ENCODE peak calls at places on chromosomes 13 and 19, in four cellular contexts. V is fibroblast of lung, C is A549, W is H1. K is an unnamed sample.

GRCh38 chr13:33637978-33638743 is 179.8 kb upstream of the RFC3 start:
- DNase-seq in C (no peak), V (peak), W (no peak), K (no peak)

GRCh38 chr19:18469245-18470107 is 31.5 kb upstream of the ISYNA1 start:
- DNase-seq in V (peak), C (peak), W (peak), K (peak)

GRCh38 chr13:82298110-82298509 is 1584.2 kb downstream of the SLITRK1 start:
- DNase-seq in V (no peak), C (no peak), W (no peak), K (no peak)

GRCh38 chr19:16571283-16571682 is 932 bp downstream of the SLC35E1 start:
- DNase-seq in W (no peak), V (peak), C (no peak), K (peak)

GRCh38 chr19:44303976-44304568 is 753 bp downstream of the ZNF235 start:
- DNase-seq in C (peak), V (peak), W (no peak), K (peak)

GRCh38 chr19:33388817-33389573 is 15.5 kb downstream of the CEBPG start:
- DNase-seq in C (no peak), W (no peak), V (no peak), K (no peak)

GRCh38 chr19:49064768-49065611 is at the start of gene NTF4:
- DNase-seq in C (peak), W (no peak), V (peak), K (no peak)

GRCh38 chr19:53254451-53255341 is at the start of gene ZNF677:
- DNase-seq in W (peak), C (no peak), V (peak), K (no peak)

GRCh38 chr19:33358408-33358807 is 15.1 kb upstream of the CEBPG start:
- DNase-seq in C (no peak), W (no peak), V (no peak), K (no peak)

GRCh38 chr19:42275517-42275916 is 6.5 kb downstream of the CIC start:
- DNase-seq in C (no peak), W (no peak), V (no peak), K (no peak)

GRCh38 chr13:44312131-44312530 is 61.5 kb upstream of the SERP2 start:
- DNase-seq in C (no peak), V (no peak), W (no peak), K (no peak)

GRCh38 chr19:50911206-50912101 is at the start of gene KLK4:
- DNase-seq in V (no peak), W (no peak), C (no peak), K (no peak)

GRCh38 chr13:43116242-43116641 is 92.9 kb downstream of the DNAJC15 start:
- DNase-seq in C (no peak), V (no peak), W (no peak), K (no peak)

GRCh38 chr19:34577531-34578101 is 96.1 kb downstream of the WTIP start:
- DNase-seq in V (no peak), C (no peak), W (no peak), K (no peak)

GRCh38 chr13:33743438-33744368 is 74.2 kb upstream of the RFC3 start:
- DNase-seq in V (no peak), W (no peak), C (no peak), K (peak)

GRCh38 chr13:94595006-94595942 is 678 bp downstream of the TGDS start:
- DNase-seq in C (peak), W (no peak), V (peak), K (peak)

GRCh38 chr13:111116830-111117229 is 1.7 kb downstream of the ARHGEF7 start:
- DNase-seq in V (no peak), C (no peak), W (no peak), K (no peak)

GRCh38 chr19:17855333-17856152 is 4.2 kb upstream of the RPL18A start:
- DNase-seq in W (no peak), V (peak), C (peak), K (peak)

GRCh38 chr13:110126391-110126961 is 180.5 kb downstream of the COL4A1 start:
- DNase-seq in V (peak), C (no peak), W (no peak), K (no peak)

GRCh38 chr19:33675501-33676124 is 53.9 kb downstream of the CHST8 start:
- DNase-seq in C (no peak), V (no peak), W (no peak), K (no peak)

GRCh38 chr13:23510979-23511735 is 59.1 kb upstream of the TNFRSF19 start:
- DNase-seq in C (no peak), W (no peak), V (peak), K (peak)

GRCh38 chr19:1027953-1028902 is 1.8 kb downstream of the CNN2 start:
- DNase-seq in W (no peak), C (peak), V (peak), K (peak)

GRCh38 chr13:98305670-98306069 is 128.6 kb upstream of the RNF113B start:
- DNase-seq in V (no peak), C (no peak), W (no peak), K (no peak)

GRCh38 chr13:112246731-112247470 is 129.3 kb upstream of the SPACA7 start:
- DNase-seq in C (no peak), V (no peak), W (no peak), K (no peak)

GRCh38 chr19:42695811-42696503 is 44.3 kb downstream of the PSG3 start:
- DNase-seq in C (no peak), W (no peak), V (no peak), K (no peak)

GRCh38 chr13:35810286-35810685 is 320.9 kb downstream of the DCLK1 start:
- DNase-seq in W (no peak), V (no peak), C (no peak), K (no peak)

GRCh38 chr19:4929186-4929585 is 19.9 kb downstream of the UHRF1 start:
- DNase-seq in V (peak), W (no peak), C (no peak), K (no peak)

GRCh38 chr13:39938591-39938990 is 283.1 kb downstream of the COG6 start:
- DNase-seq in W (no peak), C (no peak), V (no peak), K (no peak)

GRCh38 chr13:30730526-30730925 is 4.8 kb upstream of the ALOX5AP start:
- DNase-seq in V (no peak), C (no peak), W (no peak), K (no peak)

GRCh38 chr13:64314286-64314685 is 2898.6 kb upstream of the PCDH20 start:
- DNase-seq in C (no peak), W (no peak), V (peak), K (no peak)

GRCh38 chr13:87999141-87999765 is 328.1 kb downstream of the SLITRK5 start:
- DNase-seq in W (no peak), V (peak), C (no peak), K (no peak)

GRCh38 chr19:6826281-6826920 is 53.9 kb downstream of the VAV1 start:
- DNase-seq in W (no peak), V (no peak), C (no peak), K (no peak)

GRCh38 chr19:40822161-40822560 is 23.2 kb downstream of the EGLN2 start:
- DNase-seq in V (no peak), W (no peak), C (no peak), K (no peak)

GRCh38 chr19:37933965-37934364 is 27.0 kb downstream of the SIPA1L3 start:
- DNase-seq in C (no peak), V (peak), W (no peak), K (no peak)

GRCh38 chr13:41802684-41803554 is 158.0 kb downstream of the VWA8 start:
- DNase-seq in C (no peak), W (no peak), V (peak), K (no peak)

GRCh38 chr19:17873661-17874422 is 2.1 kb downstream of the SLC5A5 start:
- DNase-seq in V (no peak), C (peak), W (no peak), K (peak)

GRCh38 chr19:39445258-39446071 is at the start of gene SUPT5H:
- DNase-seq in C (peak), V (peak), W (peak), K (peak)

GRCh38 chr19:39446365-39447084 is 1.1 kb downstream of the SUPT5H start:
- DNase-seq in C (no peak), V (no peak), W (no peak), K (no peak)

GRCh38 chr19:39448271-39448670 is 2.9 kb downstream of the SUPT5H start:
- DNase-seq in W (no peak), C (no peak), V (peak), K (peak)

GRCh38 chr19:39449116-39449797 is 3.9 kb downstream of the SUPT5H start:
- DNase-seq in W (no peak), V (no peak), C (no peak), K (peak)

GRCh38 chr19:39444598-39445257 is 654 bp upstream of the SUPT5H start:
- DNase-seq in V (peak), W (no peak), C (no peak), K (no peak)
- TF ChIP-seq CTCF in V (no peak), W (no peak), C (no peak), K (no peak)

GRCh38 chr13:20340759-20341161 is 108.6 kb upstream of the GJB6 start:
- DNase-seq in V (peak), W (no peak), C (no peak), K (no peak)
- H3K4me2 ChIP-seq in V (no peak), W (no peak), C (no peak), K (no peak)

GRCh38 chr19:54415208-54415900 is at the start of gene TTYH1:
- DNase-seq in V (no peak), C (no peak), W (no peak), K (no peak)
- TF ChIP-seq CTCF in V (no peak), C (peak), W (peak), K (peak)

GRCh38 chr19:3476830-3477229 is 3.5 kb downstream of the SMIM24 start:
- DNase-seq in C (no peak), V (no peak), W (no peak), K (no peak)
- H3K4me2 ChIP-seq in C (no peak), V (no peak), W (no peak), K (no peak)

DNA sequence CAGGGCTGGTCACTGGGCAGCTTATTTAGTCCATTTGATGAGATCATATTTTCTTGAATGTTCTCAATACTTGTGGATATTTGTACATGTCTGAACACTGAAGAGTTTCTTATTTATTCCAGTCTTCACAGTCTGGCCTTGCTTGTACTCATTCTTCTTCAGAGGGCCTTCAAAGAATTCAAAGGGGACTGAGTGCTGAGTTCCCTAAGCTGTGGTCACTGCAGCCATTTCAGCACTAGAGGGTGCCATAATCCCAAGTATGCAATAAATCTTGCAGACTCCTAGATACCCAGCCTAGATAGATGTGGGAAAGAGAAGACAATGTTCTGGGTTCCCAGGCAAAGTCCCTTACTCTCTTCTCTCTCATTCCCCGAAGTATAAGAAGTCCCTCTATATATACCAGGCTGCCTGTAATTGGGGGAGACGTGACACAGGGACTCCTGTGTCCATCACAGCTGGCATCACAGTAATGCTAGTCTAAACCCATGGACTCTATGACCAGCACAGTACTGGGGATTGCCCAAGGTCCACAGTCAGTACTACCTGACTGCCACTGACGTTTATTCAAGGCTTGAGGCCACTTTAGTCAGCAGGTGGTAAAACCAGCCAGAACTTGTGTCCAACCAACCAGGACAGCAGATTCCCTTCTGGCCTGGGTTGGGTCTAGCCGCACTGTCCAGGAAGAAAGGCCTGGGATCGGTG is 8.9 kb upstream of the VN1R1 start:
- DNase-seq in C (peak), W (no peak), V (no peak), K (peak)
- TF ChIP-seq CTCF in C (peak), W (peak), V (peak), K (peak)

K was measured in OCI-LY7.